ENCODE peak calls at places on chromosomes 3 and 15, in six cellular contexts. J, M, U, S, Y and N are unnamed samples.

GRCh38 chr3:14274537-14274936 is 95.9 kb downstream of the LSM3 start:
- DNase-seq in U (no peak), Y (no peak), S (no peak), J (no peak), M (no peak), N (no peak)

GRCh38 chr15:97672586-97672985 is 287.9 kb upstream of the ARRDC4 start:
- DNase-seq in M (no peak), Y (no peak), S (no peak), U (no peak), J (no peak), N (no peak)

GRCh38 chr3:45779746-45780735 is 16.3 kb downstream of the SLC6A20 start:
- DNase-seq in J (no peak), S (no peak), M (no peak), Y (no peak), U (no peak), N (no peak)

GRCh38 chr3:42668793-42669217 is 15.3 kb downstream of the ZBTB47 start:
- DNase-seq in J (no peak), U (no peak), Y (no peak), M (no peak), S (no peak), N (no peak)

GRCh38 chr3:187006884-187007630 is 76.7 kb downstream of the ST6GAL1 start:
- DNase-seq in Y (peak; percentile 32), J (no peak), S (no peak), M (no peak), U (no peak), N (no peak)

GRCh38 chr3:123859177-123859576 is 25.0 kb downstream of the MYLK start:
- DNase-seq in Y (no peak), S (no peak), U (no peak), M (no peak), J (no peak), N (no peak)

GRCh38 chr3:33581666-33582065 is 136.4 kb downstream of the CLASP2 start:
- DNase-seq in U (no peak), M (no peak), Y (no peak), J (no peak), S (no peak), N (no peak)

GRCh38 chr3:139225551-139225950 is 118.3 kb upstream of the MRPS22 start:
- DNase-seq in Y (peak; percentile 25), S (no peak), U (peak; percentile 37), J (no peak), M (no peak), N (no peak)

GRCh38 chr3:11910971-11911531 is 64.4 kb upstream of the TAMM41 start:
- DNase-seq in J (no peak), S (no peak), Y (no peak), U (no peak), M (no peak), N (no peak)

GRCh38 chr15:97561529-97561928 is 399.0 kb upstream of the ARRDC4 start:
- DNase-seq in S (no peak), J (no peak), Y (no peak), M (no peak), U (no peak), N (no peak)

GRCh38 chr15:36571301-36571700 is 8.1 kb upstream of the CDIN1 start:
- DNase-seq in J (no peak), U (no peak), S (no peak), M (no peak), Y (no peak), N (no peak)

GRCh38 chr3:128368626-128369025 is 98.1 kb downstream of the DNAJB8 start:
- DNase-seq in J (no peak), S (no peak), Y (no peak), M (no peak), U (no peak), N (no peak)

GRCh38 chr15:60396964-60397771 is 618 bp downstream of the ANXA2 start:
- DNase-seq in S (peak; percentile 53), Y (no peak), U (peak; percentile 79), J (peak; percentile 68), M (peak; percentile 87), N (peak; percentile 66)

GRCh38 chr3:169394316-169394715 is 269.2 kb downstream of the MECOM start:
- DNase-seq in M (no peak), J (no peak), Y (no peak), S (no peak), U (no peak), N (no peak)

GRCh38 chr15:71646767-71647478 is 163.4 kb upstream of the NR2E3 start:
- DNase-seq in U (no peak), S (no peak), M (no peak), J (no peak), Y (no peak), N (no peak)

GRCh38 chr3:33420966-33421365 is 19.2 kb downstream of the UBP1 start:
- DNase-seq in S (no peak), J (no peak), U (no peak), M (no peak), Y (no peak), N (no peak)

GRCh38 chr3:71050133-71050520 is 533.4 kb downstream of the FOXP1 start:
- DNase-seq in S (no peak), J (no peak), U (peak; percentile 84), Y (peak; percentile 84), M (no peak), N (no peak)

GRCh38 chr3:187926620-187927019 is 181.4 kb upstream of the BCL6 start:
- DNase-seq in Y (no peak), S (no peak), M (no peak), U (no peak), J (no peak), N (no peak)

GRCh38 chr15:73800662-73801345 is 47.7 kb upstream of the INSYN1 start:
- DNase-seq in U (peak; percentile 83), S (peak; percentile 80), M (no peak), Y (peak; percentile 93), J (peak; percentile 79), N (no peak)

GRCh38 chr3:129526121-129526900 is 2.1 kb upstream of the RHO start:
- DNase-seq in Y (no peak), M (peak; percentile 86), J (no peak), U (peak; percentile 35), S (no peak), N (peak; percentile 35)

GRCh38 chr3:49718419-49719213 is 868 bp downstream of the AMIGO3 start:
- DNase-seq in S (no peak), J (no peak), M (no peak), U (peak; percentile 23), Y (no peak), N (no peak)

GRCh38 chr15:85282504-85283115 is 97.8 kb upstream of the AKAP13 start:
- DNase-seq in J (no peak), M (no peak), U (peak; percentile 48), Y (peak; percentile 67), S (no peak), N (no peak)

GRCh38 chr15:50145451-50145872 is 26.4 kb upstream of the ATP8B4 start:
- DNase-seq in S (peak; percentile 79), M (peak; percentile 29), Y (peak; percentile 66), J (no peak), U (peak; percentile 86), N (no peak)

GRCh38 chr15:74240897-74241614 is 4.9 kb downstream of the CCDC33 start:
- DNase-seq in J (no peak), U (no peak), S (no peak), Y (no peak), M (no peak), N (no peak)

GRCh38 chr3:143951351-143951971 is 20.2 kb upstream of the DIPK2A start:
- DNase-seq in Y (no peak), S (peak; percentile 38), U (peak; percentile 52), M (peak; percentile 33), J (no peak), N (no peak)

GRCh38 chr3:118960876-118961275 is 73.8 kb downstream of the IGSF11 start:
- DNase-seq in Y (peak; percentile 2), S (no peak), J (no peak), U (no peak), M (no peak), N (no peak)

GRCh38 chr3:67529337-67529736 is 125.1 kb downstream of the SUCLG2 start:
- DNase-seq in U (no peak), Y (no peak), J (no peak), M (no peak), S (no peak), N (no peak)

GRCh38 chr15:70480196-70480856 is 283.0 kb downstream of the UACA start:
- DNase-seq in Y (no peak), J (no peak), S (no peak), M (peak; percentile 63), U (no peak), N (no peak)

GRCh38 chr15:73142802-73143762 is 90.8 kb downstream of the NEO1 start:
- DNase-seq in Y (no peak), S (no peak), U (no peak), M (peak; percentile 42), J (no peak), N (no peak)

GRCh38 chr15:74264081-74264501 is 28.0 kb downstream of the CCDC33 start:
- DNase-seq in S (no peak), U (no peak), M (no peak), Y (no peak), J (no peak), N (no peak)

GRCh38 chr3:101495552-101495951 is 17.5 kb downstream of the SENP7 start:
- DNase-seq in Y (no peak), U (no peak), J (no peak), M (no peak), S (no peak), N (no peak)
- TF ChIP-seq CTCF in Y (peak; percentile 10), U (peak; percentile 23), J (no peak), M (no peak), S (no peak), N (no peak)

GRCh38 chr3:18444597-18445420 is 19.7 kb upstream of the SATB1 start:
- DNase-seq in U (peak; percentile 56), S (peak; percentile 45), Y (no peak), M (peak; percentile 83), J (peak; percentile 75), N (no peak)
- TF ChIP-seq CTCF in U (peak; percentile 46), S (peak; percentile 55), Y (no peak), M (no peak), J (peak; percentile 44), N (peak; percentile 15)

GRCh38 chr3:191727338-191727737 is 266.4 kb downstream of the PYDC2 start:
- DNase-seq in S (no peak), Y (no peak), J (no peak), U (no peak), M (no peak), N (no peak)

GRCh38 chr3:191728186-191728585 is 267.2 kb downstream of the PYDC2 start:
- DNase-seq in Y (no peak), J (no peak), S (no peak), M (no peak), U (no peak), N (no peak)
- TF ChIP-seq CTCF in Y (no peak), J (no peak), S (no peak), M (no peak), U (no peak), N (no peak)

DNA sequence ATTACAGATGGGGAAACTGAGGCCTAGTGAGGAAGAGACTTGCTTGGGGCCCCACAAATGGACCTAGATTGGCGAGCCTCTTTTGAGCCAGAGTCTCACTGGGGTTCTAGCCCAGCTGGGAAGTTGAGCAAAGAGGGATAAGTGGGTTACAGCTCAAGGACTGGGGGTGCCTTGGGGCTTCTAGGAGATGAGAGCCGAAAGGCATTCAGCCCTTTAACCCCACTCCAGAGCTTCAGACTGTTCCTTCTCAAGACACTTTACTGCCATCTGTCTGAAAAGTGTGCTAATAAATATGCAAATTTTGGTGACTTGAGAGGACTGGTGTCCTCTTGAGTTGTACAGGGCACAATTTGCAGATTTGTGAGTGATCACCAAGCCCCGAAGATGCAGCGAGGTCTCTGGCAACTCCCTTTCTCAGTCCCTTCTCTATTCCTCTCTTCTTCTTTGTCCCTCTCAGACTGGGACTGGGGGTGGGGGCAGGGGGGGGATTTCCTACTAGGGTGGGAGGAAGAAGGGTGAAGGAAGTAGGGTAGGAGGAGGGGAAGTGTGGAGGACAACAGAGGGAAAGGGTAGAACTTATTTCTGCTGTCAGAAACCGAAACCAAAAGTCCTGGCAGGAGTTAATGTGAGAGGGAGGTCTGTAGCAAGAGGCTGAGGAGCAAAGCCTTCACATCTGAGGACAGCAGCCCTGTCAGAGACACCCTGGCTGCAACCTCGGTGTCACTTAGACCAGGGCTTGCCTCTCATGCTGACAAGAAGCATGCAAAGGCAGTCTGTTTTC is 16.2 kb upstream of the ANKDD1A start:
- DNase-seq in S (no peak), M (peak; percentile 56), Y (no peak), U (peak; percentile 26), J (no peak), N (peak; percentile 85)
- TF ChIP-seq CTCF in S (no peak), M (peak; percentile 8), Y (no peak), U (no peak), J (peak; percentile 21), N (no peak)